ENCODE peak calls at places on chromosomes 6 and 20, in ten cellular contexts. G is epithelial cell of esophagus, X is A549, O is foreskin fibroblast, S is dorsolateral prefrontal cortex, B is heart right ventricle, A is GM12865, D is fibroblast of lung, Y is mucosa of descending colon, Q is psoas muscle. H is an unnamed sample.

GRCh38 chr6:45791600-45792168 is 224.0 kb downstream of the CLIC5 start:
- DNase-seq in G (peak; percentile 82), X (no peak), O (peak; percentile 70), S (no peak), B (no peak), A (no peak), D (peak; percentile 89), Y (no peak), Q (no peak), H (peak; percentile 11)

GRCh38 chr6:99348823-99349619 is 453 bp downstream of the FAXC start:
- DNase-seq in G (no peak), X (no peak), O (peak; percentile 23), S (no peak), B (no peak), A (no peak), D (peak; percentile 30), Y (no peak), Q (no peak), H (no peak)

GRCh38 chr20:33822423-33822822 is 11.3 kb downstream of the CHMP4B start:
- DNase-seq in G (no peak), X (no peak), O (no peak), S (no peak), B (no peak), A (no peak), D (no peak), Y (no peak), Q (no peak), H (no peak)

GRCh38 chr6:47944846-47945245 is 163.0 kb downstream of the OPN5 start:
- DNase-seq in G (no peak), X (no peak), O (no peak), S (no peak), B (no peak), A (no peak), D (no peak), Y (no peak), Q (no peak), H (no peak)

GRCh38 chr20:2217857-2218529 is 77.8 kb upstream of the TGM3 start:
- DNase-seq in G (no peak), X (no peak), O (no peak), S (no peak), B (peak; percentile 13), A (peak; percentile 73), D (no peak), Y (no peak), Q (no peak), H (no peak)

GRCh38 chr6:81962198-81962597 is 209.7 kb upstream of the TENT5A start:
- DNase-seq in G (peak; percentile 78), X (no peak), O (peak; percentile 75), S (no peak), B (no peak), A (no peak), D (no peak), Y (no peak), Q (no peak), H (peak; percentile 61)

GRCh38 chr20:49446808-49447207 is 35.7 kb downstream of the KCNB1 start:
- DNase-seq in G (no peak), X (peak; percentile 24), O (peak; percentile 9), S (peak; percentile 40), B (peak; percentile 92), A (no peak), D (peak; percentile 42), Y (peak; percentile 68), Q (peak; percentile 91), H (no peak)

GRCh38 chr6:115133790-115134189 is 791.0 kb upstream of the HS3ST5 start:
- DNase-seq in G (no peak), X (no peak), O (no peak), S (no peak), B (no peak), A (no peak), D (no peak), Y (no peak), Q (no peak), H (peak; percentile 8)

GRCh38 chr6:15244605-15245360 is 1.1 kb upstream of the JARID2 start:
- DNase-seq in G (peak; percentile 73), X (peak; percentile 71), O (peak; percentile 83), S (peak; percentile 65), B (peak; percentile 85), A (peak; percentile 71), D (peak; percentile 73), Y (peak; percentile 90), Q (peak; percentile 96), H (peak; percentile 70)

GRCh38 chr20:2874456-2874855 is 1.2 kb downstream of the PTPRA start:
- DNase-seq in G (no peak), X (no peak), O (peak; percentile 44), S (no peak), B (no peak), A (peak; percentile 55), D (no peak), Y (no peak), Q (no peak), H (no peak)

GRCh38 chr20:4817230-4817671 is 95.5 kb downstream of the PRND start:
- DNase-seq in G (peak; percentile 41), X (peak; percentile 81), O (peak; percentile 31), S (no peak), B (no peak), A (no peak), D (no peak), Y (no peak), Q (no peak), H (peak; percentile 6)

GRCh38 chr6:69022991-69023390 is 387.9 kb downstream of the ADGRB3 start:
- DNase-seq in G (peak; percentile 1), X (no peak), O (peak; percentile 74), S (no peak), B (no peak), A (no peak), D (peak; percentile 82), Y (no peak), Q (no peak), H (peak; percentile 6)

GRCh38 chr20:3380228-3381070 is 27.0 kb downstream of the DNAAF9 start:
- DNase-seq in G (no peak), X (no peak), O (no peak), S (no peak), B (no peak), A (no peak), D (no peak), Y (no peak), Q (no peak), H (no peak)

GRCh38 chr6:13048113-13048512 is 280.2 kb downstream of the TBC1D7 start:
- DNase-seq in G (peak; percentile 59), X (no peak), O (peak; percentile 71), S (no peak), B (no peak), A (no peak), D (peak; percentile 30), Y (no peak), Q (no peak), H (no peak)

GRCh38 chr6:160462551-160463109 is 114.5 kb downstream of the SLC22A3 start:
- DNase-seq in G (peak; percentile 66), X (no peak), O (peak; percentile 90), S (no peak), B (no peak), A (peak; percentile 81), D (peak; percentile 95), Y (no peak), Q (no peak), H (peak; percentile 76)

GRCh38 chr20:62317167-62317655 is 14.4 kb downstream of the ADRM1 start:
- DNase-seq in G (no peak), X (no peak), O (no peak), S (no peak), B (no peak), A (no peak), D (no peak), Y (no peak), Q (no peak), H (no peak)

GRCh38 chr20:56974499-56975250 is 291.8 kb downstream of the BMP7 start:
- DNase-seq in G (peak; percentile 77), X (peak; percentile 81), O (peak; percentile 84), S (peak; percentile 42), B (no peak), A (peak; percentile 35), D (peak; percentile 42), Y (no peak), Q (no peak), H (peak; percentile 82)
- TF ChIP-seq CTCF in G (peak; percentile 83), X (peak; percentile 88), O (peak; percentile 89), S (peak; percentile 33), B (no peak), A (peak; percentile 40), D (peak; percentile 71), Y (no peak), Q (no peak), H (peak; percentile 80)

DNA sequence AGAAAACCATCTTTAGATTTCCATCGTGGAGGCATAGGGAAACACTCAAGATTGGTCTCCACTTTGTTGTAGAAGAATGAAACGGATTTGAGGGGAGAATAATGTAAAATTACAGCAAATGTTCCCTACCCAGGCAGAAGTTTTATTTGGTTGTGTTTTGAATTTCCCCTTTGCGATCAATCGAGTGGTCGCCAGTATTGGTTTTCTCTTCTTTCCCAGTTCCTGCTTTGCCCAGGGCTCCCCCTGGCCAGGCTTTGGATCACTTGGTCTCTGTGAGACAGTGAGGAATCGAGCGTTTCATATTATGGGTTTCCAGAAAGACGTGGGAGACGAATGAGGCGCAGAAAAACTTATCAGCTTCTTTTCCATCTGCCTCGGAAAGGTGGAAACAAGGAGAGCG is 7.3 kb upstream of the TBX18 start:
- DNase-seq in G (no peak), X (peak; percentile 41), O (no peak), S (no peak), B (no peak), A (no peak), D (no peak), Y (no peak), Q (no peak), H (no peak)
- TF ChIP-seq CTCF in G (no peak), X (no peak), O (no peak), S (no peak), B (no peak), A (no peak), D (no peak), Y (no peak), Q (no peak), H (no peak)

DNA sequence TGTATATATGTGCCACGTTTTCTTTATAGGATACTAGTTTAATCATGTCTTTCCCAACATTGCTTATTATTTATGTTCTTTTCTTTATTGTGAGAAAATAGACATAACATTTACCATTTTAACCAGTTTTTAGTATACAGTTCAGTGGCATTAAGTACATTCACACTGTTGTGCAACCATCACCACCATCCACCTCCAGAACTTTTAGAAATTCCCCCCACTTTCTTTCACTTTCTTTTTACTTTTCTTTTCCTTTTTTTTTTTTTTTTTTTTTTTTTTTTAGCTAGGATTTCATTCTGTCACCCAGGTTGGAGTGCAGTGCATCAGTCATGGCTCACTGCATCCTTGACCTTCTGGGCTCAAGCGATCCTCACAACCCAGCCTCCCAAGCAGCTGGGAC is 18.5 kb downstream of the RBCK1 start:
- DNase-seq in G (no peak), X (no peak), O (no peak), S (no peak), B (no peak), A (no peak), D (no peak), Y (no peak), Q (no peak), H (no peak)
- TF ChIP-seq CTCF in G (no peak), X (no peak), O (no peak), S (no peak), B (no peak), A (no peak), D (no peak), Y (no peak), Q (no peak), H (no peak)

DNA sequence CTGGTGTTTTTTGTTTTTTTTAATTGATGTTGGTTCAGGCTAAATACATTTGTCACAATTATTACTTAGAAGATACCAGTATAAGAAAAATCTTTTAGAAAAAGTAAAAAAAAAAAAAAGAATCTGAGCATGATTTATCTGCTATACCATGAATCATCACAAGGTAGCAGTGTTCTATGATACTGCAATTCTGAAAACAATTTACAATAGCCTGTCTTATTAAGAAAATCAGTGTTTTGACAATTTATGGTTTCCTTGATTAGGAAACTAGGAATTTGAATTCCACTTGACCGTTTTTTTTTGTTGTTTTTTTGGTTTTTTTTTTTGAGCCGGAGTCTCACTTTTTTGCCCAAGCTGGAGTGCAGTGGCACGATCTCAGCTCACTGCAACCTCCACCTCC is 9.3 kb upstream of the MAK start:
- DNase-seq in G (peak; percentile 16), X (no peak), O (no peak), S (no peak), B (no peak), A (no peak), D (no peak), Y (no peak), Q (no peak), H (peak; percentile 11)
- TF ChIP-seq CTCF in G (no peak), X (peak; percentile 29), O (no peak), S (peak; percentile 13), B (no peak), A (peak; percentile 6), D (no peak), Y (no peak), Q (peak; percentile 13), H (peak; percentile 21)